ENCODE peak calls at places on chromosomes 3 and 15, in ten cellular contexts. S, C, K, H, E, P, L, D, I and R are unnamed samples.

GRCh38 chr3:71423151-71423906 is 160.2 kb downstream of the FOXP1 start:
- DNase-seq in S (no peak), P (no peak), D (no peak), H (no peak), C (no peak), K (no peak), L (peak), I (no peak), E (peak), R (no peak)

GRCh38 chr3:72044231-72044935 is 259.4 kb upstream of the PROK2 start:
- DNase-seq in D (no peak), I (no peak), K (no peak), P (no peak), L (no peak), H (no peak), C (no peak), S (no peak), E (no peak), R (no peak)

GRCh38 chr3:96410006-96410730 is 404.2 kb upstream of the EPHA6 start:
- DNase-seq in I (no peak), S (no peak), E (no peak), H (no peak), P (no peak), C (no peak), L (no peak), K (no peak), D (no peak), R (no peak)

GRCh38 chr3:111846717-111847116 is 12.3 kb upstream of the PHLDB2 start:
- DNase-seq in P (no peak), I (no peak), C (no peak), D (no peak), S (no peak), L (peak), K (no peak), H (no peak), E (no peak), R (peak)

GRCh38 chr3:126179825-126180476 is 435 bp downstream of the ALDH1L1 start:
- DNase-seq in C (peak), K (no peak), S (peak), D (no peak), H (no peak), E (peak), P (peak), L (no peak), I (no peak), R (no peak)

GRCh38 chr3:115523467-115523866 is 99.8 kb upstream of the GAP43 start:
- DNase-seq in L (no peak), E (no peak), C (no peak), P (no peak), H (no peak), K (no peak), I (no peak), S (no peak), D (no peak), R (no peak)

GRCh38 chr15:71275098-71275497 is 159.8 kb downstream of the THSD4 start:
- DNase-seq in H (no peak), K (no peak), S (no peak), P (no peak), I (no peak), E (no peak), C (no peak), D (no peak), L (peak), R (no peak)

GRCh38 chr15:93986400-93986984 is 244.9 kb upstream of the MCTP2 start:
- DNase-seq in S (no peak), K (no peak), H (no peak), L (no peak), E (no peak), P (no peak), D (no peak), I (no peak), C (no peak), R (no peak)

GRCh38 chr3:74537164-74537563 is 77.3 kb downstream of the CNTN3 start:
- DNase-seq in E (no peak), L (no peak), D (no peak), P (peak), I (no peak), K (peak), S (no peak), C (peak), H (no peak), R (no peak)

GRCh38 chr15:23566070-23567050 is 886 bp downstream of the MKRN3 start:
- DNase-seq in D (no peak), I (peak), E (no peak), P (peak), C (no peak), L (no peak), S (no peak), K (no peak), H (no peak), R (no peak)

GRCh38 chr3:46214751-46215352 is 6.7 kb upstream of the CCR1 start:
- DNase-seq in C (no peak), D (no peak), E (no peak), I (no peak), P (no peak), L (no peak), H (peak), S (no peak), K (no peak), R (no peak)

GRCh38 chr3:10432156-10432845 is 73.1 kb downstream of the ATP2B2 start:
- DNase-seq in D (no peak), H (no peak), L (no peak), S (peak), I (no peak), P (peak), C (no peak), K (no peak), E (no peak), R (no peak)

GRCh38 chr3:151768393-151768930 is 34.7 kb downstream of the AADACL2 start:
- DNase-seq in I (no peak), H (no peak), C (no peak), P (no peak), S (no peak), E (no peak), D (no peak), L (no peak), K (no peak), R (no peak)

GRCh38 chr3:37519661-37520060 is 342.0 kb upstream of the CTDSPL start:
- DNase-seq in P (no peak), E (no peak), H (no peak), I (no peak), K (no peak), C (peak), D (no peak), L (no peak), S (no peak), R (no peak)

GRCh38 chr3:52052831-52053306 is 3.5 kb downstream of the DUSP7 start:
- DNase-seq in I (peak), K (no peak), P (peak), C (peak), H (peak), D (no peak), L (peak), S (peak), E (peak), R (no peak)

GRCh38 chr3:64358853-64359252 is 133.6 kb upstream of the PRICKLE2 start:
- DNase-seq in D (no peak), P (no peak), E (no peak), L (no peak), I (no peak), S (no peak), C (no peak), K (no peak), H (no peak), R (no peak)

GRCh38 chr15:70142322-70143191 is 44.8 kb upstream of the TLE3 start:
- DNase-seq in I (no peak), S (no peak), E (no peak), P (no peak), H (peak), K (no peak), C (no peak), D (no peak), L (no peak), R (no peak)

GRCh38 chr15:45187894-45188830 is at the start of gene SHF:
- DNase-seq in I (no peak), E (no peak), P (no peak), L (no peak), S (peak), K (no peak), C (peak), D (no peak), H (no peak), R (no peak)

GRCh38 chr3:157101470-157101869 is 58.5 kb downstream of the CCNL1 start:
- DNase-seq in K (no peak), D (no peak), E (no peak), C (no peak), L (peak), P (no peak), I (no peak), H (no peak), S (no peak), R (no peak)

GRCh38 chr3:33884701-33885100 is 86.3 kb downstream of the PDCD6IP start:
- DNase-seq in S (no peak), I (no peak), H (no peak), C (no peak), L (no peak), E (no peak), D (no peak), P (no peak), K (no peak), R (no peak)

GRCh38 chr15:98537516-98538060 is 110.8 kb upstream of the IGF1R start:
- DNase-seq in P (no peak), E (no peak), I (no peak), L (peak), H (no peak), C (no peak), K (no peak), S (no peak), D (no peak), R (no peak)

GRCh38 chr3:30924763-30925162 is 30.3 kb upstream of the GADL1 start:
- DNase-seq in C (no peak), L (no peak), K (no peak), I (no peak), D (no peak), H (no peak), E (no peak), S (no peak), P (no peak), R (no peak)

GRCh38 chr3:185878920-185879319 is 54.1 kb upstream of the IGF2BP2 start:
- DNase-seq in S (no peak), C (no peak), D (peak), I (no peak), L (no peak), K (no peak), P (no peak), E (no peak), H (no peak), R (no peak)

GRCh38 chr15:66390670-66391069 is 4.0 kb downstream of the MAP2K1 start:
- DNase-seq in L (peak), D (no peak), C (peak), S (no peak), I (no peak), H (no peak), P (no peak), E (no peak), K (no peak), R (no peak)

GRCh38 chr3:194275721-194276120 is 75.4 kb downstream of the CPN2 start:
- DNase-seq in K (no peak), D (no peak), I (peak), S (no peak), L (no peak), E (no peak), C (peak), P (no peak), H (no peak), R (no peak)

GRCh38 chr15:51991141-51991540 is 19.6 kb upstream of the LEO1 start:
- DNase-seq in L (no peak), E (no peak), S (no peak), K (no peak), P (no peak), H (no peak), I (no peak), D (no peak), C (no peak), R (no peak)

GRCh38 chr3:171417813-171418212 is 42.4 kb downstream of the TNIK start:
- DNase-seq in L (peak), H (no peak), C (no peak), D (peak), E (no peak), P (peak), S (no peak), K (peak), I (no peak), R (no peak)

GRCh38 chr3:108407858-108408257 is 102.5 kb downstream of the MYH15 start:
- DNase-seq in K (no peak), D (no peak), L (no peak), C (no peak), P (no peak), I (no peak), H (no peak), S (no peak), E (no peak), R (no peak)

GRCh38 chr15:82108489-82109078 is 62.8 kb upstream of the MEX3B start:
- DNase-seq in E (peak), C (peak), L (peak), P (peak), D (no peak), I (peak), S (peak), K (no peak), H (peak), R (no peak)

GRCh38 chr3:191768421-191768820 is 307.5 kb downstream of the PYDC2 start:
- DNase-seq in I (no peak), L (no peak), C (no peak), S (no peak), E (no peak), D (no peak), K (no peak), P (no peak), H (no peak), R (no peak)

GRCh38 chr3:156433138-156433537 is 121.8 kb downstream of the SSR3 start:
- DNase-seq in I (no peak), S (no peak), L (peak), P (no peak), H (no peak), E (no peak), C (no peak), D (no peak), K (no peak), R (no peak)

GRCh38 chr3:194572131-194572789 is 61.0 kb downstream of the TMEM44 start:
- DNase-seq in S (no peak), C (peak), L (peak), I (no peak), D (peak), H (peak), K (peak), P (peak), E (peak), R (peak)

GRCh38 chr3:40690696-40691597 is 166.2 kb downstream of the ZNF621 start:
- DNase-seq in E (peak), L (no peak), I (no peak), S (no peak), C (peak), D (no peak), H (peak), P (peak), K (no peak), R (no peak)

GRCh38 chr3:50147861-50148260 is 7.3 kb upstream of the SEMA3F start:
- DNase-seq in S (no peak), P (no peak), H (no peak), C (no peak), D (no peak), E (no peak), I (no peak), L (no peak), K (no peak), R (no peak)

GRCh38 chr3:105349988-105350387 is 16.7 kb upstream of the ALCAM start:
- DNase-seq in H (no peak), P (no peak), I (no peak), L (peak), E (no peak), S (no peak), K (no peak), D (no peak), C (no peak), R (no peak)

GRCh38 chr15:32855942-32856341 is 138.1 kb downstream of the GREM1 start:
- DNase-seq in S (no peak), H (no peak), K (peak), D (peak), I (no peak), E (no peak), P (no peak), C (no peak), L (peak), R (peak)

GRCh38 chr3:196979545-196979944 is 10.9 kb upstream of the PIGZ start:
- DNase-seq in P (no peak), K (peak), C (no peak), D (peak), E (no peak), L (no peak), H (no peak), I (no peak), S (no peak), R (peak)

GRCh38 chr3:174431717-174432116 is 427.4 kb upstream of the NAALADL2 start:
- DNase-seq in E (no peak), P (no peak), K (no peak), L (peak), I (no peak), C (no peak), D (no peak), S (no peak), H (no peak), R (no peak)

GRCh38 chr3:169886671-169887070 is 16.9 kb upstream of the LRRC31 start:
- DNase-seq in H (peak), E (peak), I (peak), K (no peak), L (no peak), D (no peak), P (peak), S (no peak), C (peak), R (peak)

GRCh38 chr15:65833501-65834220 is 35.6 kb upstream of the RAB11A start:
- DNase-seq in I (no peak), L (no peak), D (no peak), K (no peak), S (no peak), H (no peak), E (peak), C (peak), P (peak), R (no peak)

GRCh38 chr3:14431556-14431927 is 29.1 kb downstream of the SLC6A6 start:
- DNase-seq in L (no peak), I (no peak), D (no peak), H (peak), E (no peak), P (no peak), K (no peak), S (no peak), C (no peak), R (no peak)
- TF ChIP-seq CTCF in L (no peak), I (no peak), D (no peak), H (no peak), E (no peak), P (no peak), K (no peak), S (no peak), C (no peak), R (no peak)

GRCh38 chr15:64597469-64597806 is 137.1 kb downstream of the ZNF609 start:
- DNase-seq in C (no peak), S (no peak), I (no peak), K (no peak), E (no peak), D (no peak), H (no peak), L (no peak), P (no peak), R (no peak)

GRCh38 chr15:64599716-64600115 is 139.3 kb downstream of the ZNF609 start:
- DNase-seq in C (no peak), L (peak), H (no peak), S (no peak), P (no peak), K (no peak), D (no peak), E (no peak), I (no peak), R (no peak)

GRCh38 chr15:64599226-64599625 is 138.8 kb downstream of the ZNF609 start:
- DNase-seq in H (no peak), L (peak), P (no peak), S (no peak), D (no peak), C (no peak), I (no peak), E (no peak), K (no peak), R (no peak)

GRCh38 chr15:64600794-64601193 is 140.4 kb downstream of the ZNF609 start:
- DNase-seq in E (no peak), K (no peak), I (no peak), D (no peak), S (no peak), H (no peak), P (no peak), L (no peak), C (no peak), R (no peak)

DNA sequence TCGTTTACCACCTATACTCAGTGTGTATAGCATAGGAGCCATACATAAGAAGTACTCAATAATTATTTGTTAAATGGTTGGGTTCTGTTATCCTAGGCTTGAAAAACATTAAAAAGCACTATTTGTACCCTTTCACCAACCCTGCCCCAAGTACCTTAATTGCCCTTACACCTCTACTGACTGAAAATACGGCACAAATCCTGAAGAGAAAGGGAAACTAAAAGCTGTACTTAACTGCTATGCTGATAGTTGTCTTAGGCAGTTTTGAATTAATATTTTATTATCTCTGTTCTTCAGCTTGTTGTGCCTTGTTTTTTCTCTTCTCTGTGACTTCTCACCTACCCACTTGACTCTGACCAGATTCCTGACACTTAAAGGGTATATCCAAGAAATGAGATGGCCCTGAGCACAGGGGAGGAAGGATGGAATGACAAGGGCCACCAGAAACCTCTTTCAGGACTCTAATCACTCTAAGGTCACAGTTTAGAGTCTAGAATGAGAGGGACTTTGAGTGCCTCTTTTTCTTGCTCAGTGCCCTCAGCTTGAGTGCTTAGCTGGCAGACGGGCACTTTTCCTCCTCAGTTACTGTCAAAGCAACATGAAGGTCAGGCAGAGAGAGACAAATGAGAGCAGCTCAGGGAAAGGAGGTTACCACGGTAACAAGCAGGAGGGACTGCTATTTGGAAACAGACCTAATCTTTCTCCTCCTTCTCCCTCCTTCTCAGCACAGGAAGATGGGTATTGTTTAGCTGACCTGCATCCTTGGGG is 136.5 kb downstream of the ZNF609 start:
- DNase-seq in D (no peak), C (no peak), K (no peak), E (no peak), P (no peak), L (no peak), H (peak), I (no peak), S (no peak), R (no peak)
- H3K4me3 ChIP-seq in D (no peak), C (no peak), K (no peak), E (no peak), P (peak), L (no peak), H (no peak), I (peak), S (no peak), R (no peak)

DNA sequence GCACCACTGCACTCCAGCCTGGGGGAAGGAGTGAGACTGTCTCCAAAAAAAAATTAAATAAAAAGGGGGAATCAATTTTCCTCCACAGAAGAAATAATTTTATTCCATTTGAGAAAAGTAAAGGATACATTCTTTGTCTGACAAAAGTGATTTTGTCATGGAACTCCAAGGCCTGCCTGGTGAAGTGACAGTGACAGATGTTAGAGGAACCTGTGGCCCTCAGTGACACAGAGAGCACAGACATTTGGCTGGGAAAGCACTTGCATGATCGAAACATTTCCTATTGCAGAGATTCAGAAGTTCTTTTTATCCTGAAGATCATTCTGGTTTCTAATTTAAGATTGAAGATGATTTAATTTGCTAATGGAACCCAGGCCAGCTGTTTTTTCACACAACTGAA is 5.9 kb downstream of the LYSMD4 start:
- DNase-seq in L (no peak), K (no peak), I (no peak), H (no peak), E (no peak), S (no peak), C (no peak), P (no peak), D (no peak), R (no peak)
- TF ChIP-seq CTCF in L (no peak), K (no peak), I (no peak), H (no peak), E (no peak), S (no peak), C (no peak), P (no peak), D (no peak), R (no peak)

DNA sequence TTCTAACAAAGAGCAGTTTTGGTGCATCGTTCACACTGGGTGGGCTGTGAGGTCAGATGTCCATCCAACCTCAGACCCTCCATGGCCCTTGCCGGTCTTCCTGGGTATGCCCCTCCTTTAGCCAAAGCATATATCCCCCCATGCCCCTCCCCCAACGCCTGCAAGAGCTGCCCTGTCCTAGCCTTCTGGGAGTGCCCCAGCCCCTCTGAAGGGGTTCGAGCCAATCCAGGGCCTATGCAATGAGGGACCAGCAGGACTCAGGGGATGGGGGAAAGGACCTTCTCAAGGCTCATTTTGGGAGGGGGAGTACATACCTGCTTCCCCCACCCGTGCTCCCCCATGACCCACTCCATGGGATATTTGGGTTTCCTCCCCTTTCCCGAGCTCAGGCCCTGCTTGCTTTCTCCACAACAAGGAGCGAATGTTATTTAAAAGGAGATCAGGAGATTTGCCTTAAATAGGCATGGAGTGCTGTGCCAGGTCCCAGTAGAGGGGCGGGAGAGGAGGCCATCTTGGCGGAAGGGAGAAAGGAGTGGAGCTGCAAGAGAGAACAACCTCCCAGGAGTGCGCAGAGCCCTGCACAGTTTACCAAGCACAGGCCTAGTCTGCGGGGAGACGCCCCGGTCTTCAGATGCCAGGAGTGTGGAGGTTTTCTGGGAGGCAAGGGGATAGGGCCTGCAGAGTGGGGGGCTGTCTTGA is 18.2 kb downstream of the PIF1 start:
- DNase-seq in E (no peak), S (no peak), L (no peak), C (no peak), H (no peak), D (no peak), I (no peak), K (no peak), P (no peak), R (no peak)
- H3K4me3 ChIP-seq in E (no peak), S (no peak), L (no peak), C (no peak), H (no peak), D (no peak), I (no peak), K (no peak), P (no peak), R (no peak)